ENCODE peak calls at places on chromosomes 1 and 21, in ten cellular contexts. L is hepatocyte; A is GM23248; W is colonic mucosa; P is OCI-LY7; M is effector memory CD4-positive, alpha-beta T cell; G is pancreas; Y is endothelial cell of umbilical vein; O is GM23338; X is astrocyte. T is an unnamed sample.

GRCh38 chr21:17802568-17802967 is 16.6 kb downstream of the C21orf91 start:
- DNase-seq in G (no peak), A (peak; percentile 38), L (no peak), W (no peak), M (no peak), X (peak; percentile 70), P (no peak), Y (no peak), O (no peak), T (no peak)

GRCh38 chr1:167344112-167344511 is 123.4 kb downstream of the POU2F1 start:
- DNase-seq in Y (no peak), O (no peak), W (no peak), L (no peak), G (no peak), A (peak; percentile 23), X (peak; percentile 92), P (no peak), M (no peak), T (no peak)

GRCh38 chr1:229874609-229875008 is 192.4 kb upstream of the GALNT2 start:
- DNase-seq in Y (no peak), G (no peak), O (no peak), P (no peak), X (no peak), M (no peak), L (peak; percentile 59), W (no peak), A (no peak), T (no peak)

GRCh38 chr1:7594002-7594713 is 176.9 kb upstream of the VAMP3 start:
- DNase-seq in O (no peak), P (no peak), M (no peak), Y (no peak), W (no peak), L (no peak), A (no peak), G (no peak), X (no peak), T (peak; percentile 45)

GRCh38 chr1:201020040-201020591 is 3.4 kb downstream of the KIF21B start:
- DNase-seq in M (no peak), G (no peak), X (no peak), O (peak; percentile 45), L (no peak), Y (no peak), P (peak; percentile 68), A (no peak), W (peak; percentile 69), T (no peak)

GRCh38 chr1:79207331-79207730 is 200.8 kb upstream of the ADGRL4 start:
- DNase-seq in M (no peak), Y (no peak), L (no peak), W (no peak), P (no peak), X (no peak), A (no peak), G (no peak), O (no peak), T (no peak)

GRCh38 chr1:205601209-205601608 is 30.6 kb downstream of the ELK4 start:
- DNase-seq in A (no peak), W (no peak), O (no peak), G (no peak), M (no peak), Y (no peak), P (no peak), X (no peak), L (peak; percentile 47), T (no peak)

GRCh38 chr1:43074244-43074643 is 97.8 kb downstream of the EBNA1BP2 start:
- DNase-seq in L (no peak), O (peak; percentile 65), W (no peak), M (no peak), G (no peak), X (no peak), P (no peak), Y (no peak), A (no peak), T (no peak)

GRCh38 chr1:72282690-72283203 is 408 bp upstream of the NEGR1 start:
- DNase-seq in G (peak; percentile 84), A (peak; percentile 99), M (no peak), O (peak; percentile 91), P (no peak), X (peak; percentile 85), Y (peak; percentile 93), W (peak; percentile 68), L (peak; percentile 92), T (peak; percentile 92)

GRCh38 chr1:72281637-72282270 is 585 bp downstream of the NEGR1 start:
- DNase-seq in X (peak; percentile 0), O (peak; percentile 35), W (peak; percentile 21), L (no peak), P (no peak), G (peak; percentile 37), M (no peak), Y (no peak), A (peak; percentile 43), T (no peak)

GRCh38 chr1:72283204-72284083 is 1.1 kb upstream of the NEGR1 start:
- DNase-seq in M (no peak), P (no peak), L (peak; percentile 67), W (peak; percentile 68), Y (peak; percentile 89), A (peak; percentile 89), X (peak; percentile 69), O (peak; percentile 60), G (peak; percentile 65), T (peak; percentile 88)

GRCh38 chr1:72281144-72281543 is 1.2 kb downstream of the NEGR1 start:
- DNase-seq in W (no peak), A (peak; percentile 28), O (no peak), Y (peak; percentile 33), X (no peak), P (no peak), M (no peak), L (no peak), G (no peak), T (no peak)

DNA sequence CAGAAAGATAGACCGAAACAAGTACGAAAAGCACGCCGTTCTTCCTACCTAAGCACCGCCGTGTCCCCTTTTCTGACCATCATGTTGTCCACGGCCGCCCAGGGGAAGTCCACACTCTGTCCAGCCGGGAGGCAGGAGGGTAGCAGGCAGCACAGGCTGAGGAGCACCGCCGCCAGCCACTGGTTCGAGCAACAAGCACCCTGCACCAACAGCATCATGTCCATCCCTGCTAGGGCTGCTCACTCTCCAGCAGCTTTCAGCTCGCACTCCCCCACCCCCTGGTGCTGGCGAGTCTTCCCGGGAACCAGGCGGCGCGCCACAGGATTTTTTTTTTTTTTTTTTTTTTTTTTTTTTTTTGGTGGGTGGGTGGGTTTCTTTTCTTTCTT is at the start of gene NEGR1:
- DNase-seq in W (peak; percentile 29), G (peak; percentile 70), Y (peak; percentile 70), P (no peak), L (peak; percentile 57), A (peak; percentile 87), M (no peak), X (peak; percentile 60), O (peak; percentile 66), T (peak; percentile 68)
- H3K4me3 ChIP-seq in W (peak within 1 kb of the TSS; percentile 49), G (peak within 1 kb of the TSS; percentile 37), Y (peak within 1 kb of the TSS; percentile 75), P (no peak within 1 kb of the TSS), L (peak within 1 kb of the TSS; percentile 87), A (peak within 1 kb of the TSS; percentile 96), M (peak within 1 kb of the TSS; percentile 69), X (peak within 1 kb of the TSS; percentile 91), O (peak within 1 kb of the TSS; percentile 91), T (peak within 1 kb of the TSS; percentile 70)

GRCh38 chr1:227758366-227758765 is 23.1 kb downstream of the SNAP47 start:
- DNase-seq in A (no peak), W (no peak), O (no peak), P (no peak), G (no peak), Y (no peak), M (no peak), L (peak; percentile 45), X (peak; percentile 12), T (no peak)

GRCh38 chr1:227757781-227758180 is 22.5 kb downstream of the SNAP47 start:
- DNase-seq in Y (no peak), A (no peak), W (no peak), L (no peak), P (no peak), G (no peak), O (no peak), M (no peak), X (no peak), T (no peak)

GRCh38 chr1:227761621-227762230 is 26.5 kb downstream of the SNAP47 start:
- DNase-seq in W (no peak), O (no peak), X (no peak), L (no peak), Y (no peak), A (no peak), G (no peak), P (no peak), M (no peak), T (no peak)

GRCh38 chr1:227760377-227760776 is 25.1 kb downstream of the SNAP47 start:
- DNase-seq in X (no peak), W (no peak), A (no peak), L (no peak), Y (no peak), P (no peak), O (no peak), M (no peak), G (no peak), T (no peak)

DNA sequence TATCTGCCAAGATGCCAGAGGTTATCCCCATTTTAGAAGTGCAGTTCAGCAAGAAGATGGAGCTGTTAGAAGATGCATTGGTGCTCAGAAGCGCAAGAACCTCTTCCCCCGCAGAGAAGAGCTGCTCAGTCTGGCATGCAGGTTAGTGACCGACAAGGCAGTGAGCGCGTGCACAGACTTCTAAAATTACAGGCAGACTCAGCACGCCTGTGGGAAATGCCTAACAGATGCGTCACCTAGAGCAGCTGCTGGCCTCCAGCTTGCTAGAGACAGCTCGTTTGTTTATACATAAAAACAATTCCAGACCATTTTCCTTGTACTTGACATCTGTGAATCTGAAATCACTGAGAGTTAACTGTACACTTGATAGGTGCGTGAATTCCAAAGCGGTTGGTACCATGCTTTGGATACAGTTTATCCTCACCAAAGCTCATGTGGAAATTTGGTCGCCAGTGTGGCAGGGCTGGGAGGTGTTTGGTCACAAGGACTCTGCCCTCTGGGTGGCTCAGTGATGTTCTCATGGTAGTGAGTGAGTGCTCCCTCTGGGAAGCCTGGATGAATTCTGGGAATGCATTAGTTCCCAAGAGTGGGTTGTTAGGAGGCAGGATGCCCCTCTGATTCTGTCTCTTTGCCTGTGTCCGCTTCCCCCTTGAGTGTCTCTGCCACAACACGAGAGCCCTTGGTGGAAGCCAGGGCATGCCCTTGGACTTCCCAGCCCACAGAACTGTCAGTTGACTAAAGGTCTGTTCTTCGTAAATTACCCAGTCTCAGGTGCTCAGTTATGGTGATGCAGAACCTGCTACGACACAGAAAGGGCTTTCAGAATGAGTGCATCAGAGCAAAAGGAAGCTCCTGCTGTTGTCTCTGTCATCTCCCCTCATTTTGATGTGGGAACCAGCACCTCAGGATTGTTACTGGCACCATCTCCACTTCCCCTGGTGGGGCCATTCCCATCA is 24.4 kb downstream of the SNAP47 start:
- DNase-seq in W (no peak), M (no peak), A (peak; percentile 97), O (no peak), X (peak; percentile 98), G (no peak), P (no peak), L (peak; percentile 82), Y (peak; percentile 18), T (no peak)
- H3K27ac ChIP-seq in W (no peak overlapping the region), M (no peak overlapping the region), A (peak overlapping the region; percentile 68), O (no peak overlapping the region), X (peak overlapping the region; percentile 88), G (no peak overlapping the region), P (no peak overlapping the region), L (peak overlapping the region; percentile 69), Y (peak overlapping the region; percentile 39), T (no peak overlapping the region)

GRCh38 chr1:100387209-100387608 is 34.9 kb downstream of the CDC14A start:
- DNase-seq in W (no peak), Y (peak; percentile 52), X (peak; percentile 59), O (peak; percentile 52), G (no peak), A (no peak), M (no peak), P (peak; percentile 16), L (no peak), T (no peak)
- H3K4me3 ChIP-seq in W (no peak overlapping the region), Y (no peak overlapping the region), X (no peak overlapping the region), O (no peak overlapping the region), G (no peak overlapping the region), A (no peak overlapping the region), M (no peak overlapping the region), P (no peak overlapping the region), L (no peak overlapping the region), T (no peak overlapping the region)

DNA sequence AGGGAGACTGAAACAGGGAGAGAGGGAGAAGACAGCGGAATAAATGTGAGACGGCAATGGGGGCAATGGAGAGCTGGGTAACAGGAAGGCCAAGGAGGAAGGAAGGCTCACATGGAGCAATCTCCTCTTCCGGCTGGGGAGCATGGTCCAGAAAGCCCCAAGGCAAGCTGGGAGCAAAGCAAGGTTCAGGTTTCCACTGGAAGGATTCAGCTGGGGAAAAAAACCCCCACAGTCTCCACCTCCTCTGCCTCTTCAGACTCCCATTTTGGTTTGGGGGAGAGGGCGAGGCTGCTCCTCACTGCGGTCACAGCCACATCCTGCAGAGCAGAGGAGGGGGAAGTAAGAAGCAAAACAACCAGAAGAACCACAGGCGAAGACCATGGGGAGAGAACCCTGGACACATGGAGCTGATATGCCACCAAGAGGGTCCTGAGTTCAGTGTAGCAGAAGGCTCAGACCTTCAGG is 650 bp downstream of the TNFAIP8L2 start:
- DNase-seq in L (no peak), G (no peak), X (no peak), A (no peak), P (peak; percentile 63), W (no peak), M (peak; percentile 52), Y (no peak), O (no peak), T (peak; percentile 64)
- H3K27ac ChIP-seq in L (no peak overlapping the region), G (no peak overlapping the region), X (no peak overlapping the region), A (no peak overlapping the region), P (peak overlapping the region; percentile 57), W (peak overlapping the region; percentile 51), M (peak overlapping the region; percentile 64), Y (no peak overlapping the region), O (peak overlapping the region; percentile 32), T (peak overlapping the region; percentile 67)